ENCODE peak calls at places on chromosomes 5 and 9, in nine cellular contexts. F is lower lobe of right lung; L is cardiac muscle cell; Q is transverse colon; K is CD8-positive, alpha-beta memory T cell; W is left lung; C is prostate gland; Z is spleen; H is fibroblast of lung. M is an unnamed sample.

GRCh38 chr5:142743677-142744441 is 26.3 kb upstream of the ARHGAP26 start:
- DNase-seq in F (no peak), Q (no peak), W (no peak), H (no peak), K (no peak), C (no peak), L (peak; percentile 72), Z (no peak), M (no peak)

GRCh38 chr9:125585503-125586172 is 121.4 kb downstream of the MAPKAP1 start:
- DNase-seq in H (no peak), Q (no peak), K (no peak), L (no peak), W (no peak), C (no peak), Z (no peak), F (no peak), M (no peak)

GRCh38 chr5:90406466-90406865 is 3.1 kb downstream of the CETN3 start:
- DNase-seq in K (no peak), L (no peak), Q (no peak), Z (no peak), H (no peak), F (no peak), W (no peak), C (no peak), M (no peak)

GRCh38 chr5:64811050-64811640 is 42.4 kb downstream of the CWC27 start:
- DNase-seq in Z (no peak), H (peak; percentile 84), F (no peak), K (peak; percentile 21), Q (no peak), L (peak; percentile 82), C (no peak), W (no peak), M (no peak)

GRCh38 chr9:129211686-129212085 is 33.6 kb upstream of the IER5L start:
- DNase-seq in Q (no peak), H (no peak), W (no peak), C (no peak), L (no peak), F (no peak), Z (no peak), K (no peak), M (no peak)

GRCh38 chr5:178287091-178287790 is 54.6 kb upstream of the PHYKPL start:
- DNase-seq in Q (no peak), K (no peak), H (no peak), L (no peak), W (no peak), Z (peak; percentile 67), F (no peak), C (no peak), M (no peak)

GRCh38 chr9:122133263-122133983 is 26.2 kb downstream of the NDUFA8 start:
- DNase-seq in F (no peak), C (no peak), W (no peak), K (no peak), Z (no peak), L (peak; percentile 13), H (no peak), Q (no peak), M (no peak)

GRCh38 chr5:32538031-32538547 is 47.3 kb upstream of the SUB1 start:
- DNase-seq in W (no peak), Q (peak; percentile 42), H (no peak), K (peak; percentile 35), Z (peak; percentile 78), F (no peak), L (peak; percentile 49), C (no peak), M (peak; percentile 32)

GRCh38 chr5:170306381-170306790 is 8.8 kb upstream of the LCP2 start:
- DNase-seq in Z (no peak), F (no peak), Q (no peak), H (peak; percentile 23), K (no peak), W (no peak), C (no peak), L (peak; percentile 85), M (no peak)

GRCh38 chr5:159581502-159582249 is 251.4 kb upstream of the IL12B start:
- DNase-seq in L (peak; percentile 83), F (no peak), W (peak; percentile 36), H (peak; percentile 71), Q (no peak), K (no peak), Z (no peak), C (peak; percentile 24), M (no peak)

GRCh38 chr9:99112750-99113417 is 8.0 kb downstream of the TGFBR1 start:
- DNase-seq in K (peak; percentile 76), H (no peak), L (no peak), C (no peak), F (no peak), Q (no peak), Z (no peak), W (no peak), M (peak; percentile 50)

GRCh38 chr5:99005506-99005905 is 76.7 kb upstream of the CHD1 start:
- DNase-seq in Q (no peak), L (no peak), K (no peak), W (no peak), C (no peak), H (no peak), Z (no peak), F (no peak), M (no peak)

GRCh38 chr5:165525268-165525667 is 2019.8 kb downstream of the MAT2B start:
- DNase-seq in C (no peak), W (no peak), Q (no peak), H (peak; percentile 86), L (peak; percentile 75), Z (no peak), F (no peak), K (no peak), M (no peak)
- H3K9me3 ChIP-seq in C (no peaks in the 10 kb centered on the region), W (peaks cover 38% of the 10 kb centered on the region), Q (no peaks in the 10 kb centered on the region), H (no peaks in the 10 kb centered on the region), L (no peaks in the 10 kb centered on the region), Z (no peaks in the 10 kb centered on the region), F (peaks cover 9% of the 10 kb centered on the region), K (no peaks in the 10 kb centered on the region), M (peaks cover 3% of the 10 kb centered on the region)

GRCh38 chr9:127575875-127576778 is 36.0 kb upstream of the STXBP1 start:
- DNase-seq in H (no peak), Q (peak; percentile 68), C (no peak), Z (no peak), W (no peak), L (no peak), F (no peak), K (no peak), M (no peak)

GRCh38 chr9:127574089-127574921 is 37.8 kb upstream of the STXBP1 start:
- DNase-seq in W (peak; percentile 72), H (no peak), Q (peak; percentile 78), C (peak; percentile 98), K (no peak), F (peak; percentile 73), L (peak; percentile 38), Z (no peak), M (no peak)

GRCh38 chr9:127570533-127571111 is 41.5 kb upstream of the STXBP1 start:
- DNase-seq in W (no peak), C (no peak), H (no peak), K (no peak), Q (no peak), L (no peak), Z (no peak), F (no peak), M (no peak)

GRCh38 chr9:127569819-127570401 is 42.2 kb upstream of the STXBP1 start:
- DNase-seq in H (no peak), K (peak; percentile 28), W (no peak), Q (no peak), F (no peak), C (no peak), Z (no peak), L (no peak), M (peak; percentile 18)

GRCh38 chr9:127572961-127573727 is 38.9 kb upstream of the STXBP1 start:
- DNase-seq in W (no peak), Q (no peak), L (peak; percentile 82), Z (no peak), C (no peak), H (peak; percentile 93), F (no peak), K (no peak), M (no peak)
- H3K27ac ChIP-seq in W (peak overlapping the region; percentile 84), Q (peak overlapping the region; percentile 84), L (no peak overlapping the region), Z (peak overlapping the region; percentile 57), C (peak overlapping the region; percentile 87), H (peak overlapping the region; percentile 97), F (peak overlapping the region; percentile 87), K (no peak overlapping the region), M (no peak overlapping the region)

DNA sequence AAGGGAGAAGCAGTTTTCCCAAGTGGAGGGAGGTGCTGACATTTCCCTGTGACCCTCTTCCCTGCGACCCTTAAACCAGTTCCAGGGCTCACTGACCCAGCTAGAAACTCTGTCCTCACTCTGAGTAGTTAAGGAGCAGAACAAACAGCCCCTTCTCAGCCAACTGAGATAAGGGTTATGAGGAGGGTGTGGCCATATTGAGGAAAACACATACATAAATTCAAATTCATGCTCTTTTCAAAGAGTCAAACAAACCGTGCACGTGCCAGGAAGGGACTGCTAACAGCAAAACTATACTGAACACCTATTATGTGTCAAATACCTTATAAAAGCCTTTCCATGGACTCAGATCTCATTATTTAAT is 4.9 kb upstream of the AKNA start:
- DNase-seq in Z (no peak), F (no peak), L (no peak), Q (peak; percentile 72), K (no peak), W (no peak), H (peak; percentile 58), C (peak; percentile 55), M (no peak)
- H3K4me1 ChIP-seq in Z (peaks cover 100% of the 10 kb centered on the region), F (peaks cover 99% of the 10 kb centered on the region), L (peaks cover 21% of the 10 kb centered on the region), Q (peaks cover 29% of the 10 kb centered on the region), K (peaks cover 95% of the 10 kb centered on the region), W (peaks cover 20% of the 10 kb centered on the region), H (peaks cover 7% of the 10 kb centered on the region), C (peaks cover 25% of the 10 kb centered on the region), M (peaks cover 74% of the 10 kb centered on the region)

GRCh38 chr5:141430332-141431113 is at the start of gene PCDHGA12:
- DNase-seq in Z (no peak), H (peak; percentile 94), L (peak; percentile 95), Q (no peak), C (no peak), W (no peak), F (no peak), K (no peak), M (no peak)

GRCh38 chr5:141437208-141437607 is 6.9 kb downstream of the PCDHGA12 start:
- DNase-seq in L (no peak), K (no peak), C (no peak), Q (no peak), W (no peak), Z (no peak), F (no peak), H (no peak), M (no peak)

GRCh38 chr5:141427783-141428426 is 2.4 kb upstream of the PCDHGA12 start:
- DNase-seq in W (no peak), Q (no peak), K (no peak), L (no peak), H (no peak), F (no peak), Z (no peak), C (no peak), M (no peak)

GRCh38 chr5:141434006-141434405 is 3.7 kb downstream of the PCDHGA12 start:
- DNase-seq in Q (no peak), Z (no peak), W (no peak), H (peak; percentile 32), L (no peak), C (no peak), F (no peak), K (no peak), M (no peak)

DNA sequence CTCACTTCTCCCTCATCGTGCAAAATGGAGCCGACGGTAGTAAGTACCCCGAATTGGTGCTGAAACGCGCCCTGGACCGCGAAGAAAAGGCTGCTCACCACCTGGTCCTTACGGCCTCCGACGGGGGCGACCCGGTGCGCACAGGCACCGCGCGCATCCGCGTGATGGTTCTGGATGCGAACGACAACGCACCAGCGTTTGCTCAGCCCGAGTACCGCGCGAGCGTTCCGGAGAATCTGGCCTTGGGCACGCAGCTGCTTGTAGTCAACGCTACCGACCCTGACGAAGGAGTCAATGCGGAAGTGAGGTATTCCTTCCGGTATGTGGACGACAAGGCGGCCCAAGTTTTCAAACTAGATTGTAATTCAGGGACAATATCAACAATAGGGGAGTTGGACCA is 979 bp downstream of the PCDHGA12 start:
- DNase-seq in K (no peak), H (peak; percentile 24), C (no peak), L (peak; percentile 67), F (no peak), W (no peak), Z (no peak), Q (no peak), M (no peak)
- H3K9me3 ChIP-seq in K (peaks cover 9% of the 10 kb centered on the region), H (peaks cover 8% of the 10 kb centered on the region), C (peaks cover 9% of the 10 kb centered on the region), L (peaks cover 5% of the 10 kb centered on the region), F (peaks cover 84% of the 10 kb centered on the region), W (peaks cover 88% of the 10 kb centered on the region), Z (peaks cover 54% of the 10 kb centered on the region), Q (peaks cover 90% of the 10 kb centered on the region), M (peaks cover 11% of the 10 kb centered on the region)

M was measured in effector memory CD4-positive, alpha-beta T cell.